ENCODE peak calls at places on chromosome 15, in four cellular contexts. One of them, this sample, is unnamed.

GRCh38 chr15:68801572-68802148 is 19.0 kb downstream of the ANP32A start:
- DNase-seq in hepatocyte: no peak
- DNase-seq in HEK293T: no peak
- DNase-seq in progenitor cell of endocrine pancreas: no peak
- DNase-seq in this sample: no peak

GRCh38 chr15:79172801-79173460 is 82.4 kb upstream of the RASGRF1 start:
- DNase-seq in HEK293T: no peak
- DNase-seq in hepatocyte: no peak
- DNase-seq in progenitor cell of endocrine pancreas: no peak
- DNase-seq in this sample: no peak

GRCh38 chr15:59349715-59350420 is 22.8 kb downstream of the MYO1E start:
- DNase-seq in progenitor cell of endocrine pancreas: no peak
- DNase-seq in HEK293T: no peak
- DNase-seq in hepatocyte: peak
- DNase-seq in this sample: peak

GRCh38 chr15:67188551-67189218 is 65.8 kb downstream of the AAGAB start:
- DNase-seq in progenitor cell of endocrine pancreas: no peak
- DNase-seq in HEK293T: no peak
- DNase-seq in hepatocyte: peak
- DNase-seq in this sample: peak

GRCh38 chr15:60679256-60679655 is 200.3 kb upstream of the ICE2 start:
- DNase-seq in HEK293T: no peak
- DNase-seq in hepatocyte: no peak
- DNase-seq in progenitor cell of endocrine pancreas: no peak
- DNase-seq in this sample: peak

GRCh38 chr15:54518145-54518941 is 540.1 kb downstream of the UNC13C start:
- DNase-seq in hepatocyte: peak
- DNase-seq in HEK293T: no peak
- DNase-seq in progenitor cell of endocrine pancreas: no peak
- DNase-seq in this sample: peak

GRCh38 chr15:81163961-81164800 is 30.1 kb downstream of the CFAP161 start:
- DNase-seq in progenitor cell of endocrine pancreas: no peak
- DNase-seq in hepatocyte: no peak
- DNase-seq in HEK293T: no peak
- DNase-seq in this sample: peak

GRCh38 chr15:64464271-64465005 is 4.1 kb downstream of the ZNF609 start:
- DNase-seq in progenitor cell of endocrine pancreas: no peak
- DNase-seq in HEK293T: no peak
- DNase-seq in hepatocyte: no peak
- DNase-seq in this sample: peak

GRCh38 chr15:65323071-65323511 is 18.6 kb downstream of the RNU5B-1 start:
- DNase-seq in hepatocyte: peak
- DNase-seq in HEK293T: no peak
- DNase-seq in progenitor cell of endocrine pancreas: no peak
- DNase-seq in this sample: peak

GRCh38 chr15:36117394-36117793 is 462.0 kb upstream of the CDIN1 start:
- DNase-seq in hepatocyte: no peak
- DNase-seq in HEK293T: no peak
- DNase-seq in progenitor cell of endocrine pancreas: no peak
- DNase-seq in this sample: no peak

GRCh38 chr15:77985931-77986480 is 91.5 kb downstream of the TBC1D2B start:
- DNase-seq in hepatocyte: no peak
- DNase-seq in progenitor cell of endocrine pancreas: no peak
- DNase-seq in HEK293T: no peak
- DNase-seq in this sample: no peak

GRCh38 chr15:98005659-98006058 is 45.2 kb downstream of the ARRDC4 start:
- DNase-seq in HEK293T: no peak
- DNase-seq in progenitor cell of endocrine pancreas: no peak
- DNase-seq in hepatocyte: no peak
- DNase-seq in this sample: no peak

GRCh38 chr15:79283252-79284048 is 928 bp downstream of the ANKRD34C start:
- DNase-seq in HEK293T: peak
- DNase-seq in hepatocyte: peak
- DNase-seq in progenitor cell of endocrine pancreas: peak
- DNase-seq in this sample: peak

GRCh38 chr15:74221399-74222230 is 14.5 kb upstream of the CCDC33 start:
- DNase-seq in progenitor cell of endocrine pancreas: no peak
- DNase-seq in hepatocyte: no peak
- DNase-seq in HEK293T: no peak
- DNase-seq in this sample: no peak

GRCh38 chr15:36422631-36423030 is 156.8 kb upstream of the CDIN1 start:
- DNase-seq in progenitor cell of endocrine pancreas: no peak
- DNase-seq in hepatocyte: no peak
- DNase-seq in HEK293T: no peak
- DNase-seq in this sample: no peak

GRCh38 chr15:58065011-58065444 is 483 bp downstream of the ALDH1A2 start:
- DNase-seq in HEK293T: peak
- DNase-seq in progenitor cell of endocrine pancreas: peak
- DNase-seq in hepatocyte: peak
- DNase-seq in this sample: peak

GRCh38 chr15:23854535-23855252 is 167.6 kb upstream of the NDN start:
- DNase-seq in hepatocyte: no peak
- DNase-seq in progenitor cell of endocrine pancreas: no peak
- DNase-seq in HEK293T: no peak
- DNase-seq in this sample: no peak

GRCh38 chr15:94670436-94671034 is 439.2 kb downstream of the MCTP2 start:
- DNase-seq in HEK293T: peak
- DNase-seq in hepatocyte: peak
- DNase-seq in progenitor cell of endocrine pancreas: no peak
- DNase-seq in this sample: peak

GRCh38 chr15:85475317-85475701 is 94.9 kb downstream of the AKAP13 start:
- DNase-seq in hepatocyte: no peak
- DNase-seq in HEK293T: no peak
- DNase-seq in progenitor cell of endocrine pancreas: no peak
- DNase-seq in this sample: no peak

GRCh38 chr15:66085128-66085527 is 168.4 kb downstream of the MEGF11 start:
- DNase-seq in progenitor cell of endocrine pancreas: no peak
- DNase-seq in HEK293T: no peak
- DNase-seq in hepatocyte: no peak
- DNase-seq in this sample: no peak

GRCh38 chr15:27679621-27680521 is 419.2 kb downstream of the OCA2 start:
- DNase-seq in progenitor cell of endocrine pancreas: no peak
- DNase-seq in hepatocyte: peak
- DNase-seq in HEK293T: no peak
- DNase-seq in this sample: peak

GRCh38 chr15:32029862-32030781 is at the start of gene CHRNA7:
- DNase-seq in progenitor cell of endocrine pancreas: peak
- DNase-seq in HEK293T: peak
- DNase-seq in hepatocyte: peak
- DNase-seq in this sample: peak

GRCh38 chr15:65957451-65957850 is 88.2 kb downstream of the RAB11A start:
- DNase-seq in HEK293T: no peak
- DNase-seq in hepatocyte: no peak
- DNase-seq in progenitor cell of endocrine pancreas: no peak
- DNase-seq in this sample: no peak

GRCh38 chr15:38068600-38068999 is 134.2 kb downstream of the TMCO5A start:
- DNase-seq in progenitor cell of endocrine pancreas: no peak
- DNase-seq in HEK293T: no peak
- DNase-seq in hepatocyte: no peak
- DNase-seq in this sample: peak

GRCh38 chr15:96896766-96897165 is 566.3 kb downstream of the NR2F2 start:
- DNase-seq in hepatocyte: no peak
- DNase-seq in HEK293T: no peak
- DNase-seq in progenitor cell of endocrine pancreas: no peak
- DNase-seq in this sample: no peak

GRCh38 chr15:60374628-60375081 is 23.1 kb downstream of the ANXA2 start:
- DNase-seq in hepatocyte: peak
- DNase-seq in progenitor cell of endocrine pancreas: peak
- DNase-seq in HEK293T: peak
- DNase-seq in this sample: peak

GRCh38 chr15:39472661-39473657 is 107.9 kb upstream of the THBS1 start:
- DNase-seq in progenitor cell of endocrine pancreas: no peak
- DNase-seq in HEK293T: no peak
- DNase-seq in hepatocyte: peak
- DNase-seq in this sample: no peak

GRCh38 chr15:101045835-101046691 is 126.9 kb downstream of the LRRK1 start:
- DNase-seq in progenitor cell of endocrine pancreas: peak
- DNase-seq in hepatocyte: no peak
- DNase-seq in HEK293T: no peak
- DNase-seq in this sample: no peak

GRCh38 chr15:52503788-52504496 is 24.7 kb downstream of the MYO5A start:
- DNase-seq in hepatocyte: no peak
- DNase-seq in HEK293T: no peak
- DNase-seq in progenitor cell of endocrine pancreas: no peak
- DNase-seq in this sample: no peak

GRCh38 chr15:69189157-69189556 is 28.7 kb downstream of the GLCE start:
- DNase-seq in progenitor cell of endocrine pancreas: no peak
- DNase-seq in hepatocyte: no peak
- DNase-seq in HEK293T: no peak
- DNase-seq in this sample: no peak

GRCh38 chr15:74270155-74270554 is 34.0 kb downstream of the CCDC33 start:
- DNase-seq in hepatocyte: no peak
- DNase-seq in HEK293T: no peak
- DNase-seq in progenitor cell of endocrine pancreas: no peak
- DNase-seq in this sample: no peak

GRCh38 chr15:67531379-67532059 is 10.6 kb downstream of the C15orf61 start:
- DNase-seq in progenitor cell of endocrine pancreas: no peak
- DNase-seq in HEK293T: no peak
- DNase-seq in hepatocyte: no peak
- DNase-seq in this sample: no peak

GRCh38 chr15:91116379-91117067 is 16.5 kb downstream of the SV2B start:
- DNase-seq in progenitor cell of endocrine pancreas: no peak
- DNase-seq in HEK293T: no peak
- DNase-seq in hepatocyte: no peak
- DNase-seq in this sample: peak

GRCh38 chr15:56693761-56694160 is 39.5 kb downstream of the ZNF280D start:
- DNase-seq in hepatocyte: no peak
- DNase-seq in HEK293T: no peak
- DNase-seq in progenitor cell of endocrine pancreas: no peak
- DNase-seq in this sample: no peak

This sample was measured in astrocyte of the hippocampus.